ENCODE peak calls at places on chromosome 7, in four cellular contexts. X, H, B and M are unnamed samples.

GRCh38 chr7:55107946-55108345 is 89.1 kb downstream of the EGFR start:
- DNase-seq in X (peak), H (no peak), B (no peak), M (no peak)

GRCh38 chr7:105429746-105430612 is 41.3 kb upstream of the SRPK2 start:
- DNase-seq in X (peak), H (no peak), B (peak), M (peak)

GRCh38 chr7:98520356-98520932 is 96.6 kb upstream of the NPTX2 start:
- DNase-seq in X (no peak), H (no peak), B (no peak), M (no peak)

GRCh38 chr7:38975944-38976392 is 1.7 kb upstream of the POU6F2 start:
- DNase-seq in X (no peak), H (peak), B (peak), M (peak)

GRCh38 chr7:138499340-138499739 is 39.3 kb downstream of the TRIM24 start:
- DNase-seq in X (no peak), H (no peak), B (no peak), M (no peak)

GRCh38 chr7:1412322-1413261 is 46.7 kb downstream of the MICALL2 start:
- DNase-seq in X (peak), H (peak), B (peak), M (peak)

GRCh38 chr7:6271694-6272371 is 591 bp downstream of the CYTH3 start:
- DNase-seq in X (no peak), H (no peak), B (no peak), M (no peak)

GRCh38 chr7:47326220-47326619 is 255.7 kb downstream of the TNS3 start:
- DNase-seq in X (peak), H (no peak), B (no peak), M (peak)

GRCh38 chr7:17233643-17234397 is 64.6 kb upstream of the AHR start:
- DNase-seq in X (no peak), H (no peak), B (no peak), M (peak)

GRCh38 chr7:158705234-158705890 is 758 bp upstream of the NCAPG2 start:
- DNase-seq in X (no peak), H (no peak), B (no peak), M (peak)

GRCh38 chr7:22361320-22361719 is 4.4 kb upstream of the RAPGEF5 start:
- DNase-seq in X (no peak), H (no peak), B (no peak), M (no peak)

GRCh38 chr7:43479543-43479942 is 103.4 kb upstream of the STK17A start:
- DNase-seq in X (no peak), H (no peak), B (no peak), M (no peak)

GRCh38 chr7:2530076-2530967 is 10.7 kb downstream of the LFNG start:
- DNase-seq in X (no peak), H (no peak), B (no peak), M (no peak)

GRCh38 chr7:82803411-82803810 is 359.3 kb downstream of the PCLO start:
- DNase-seq in X (peak), H (no peak), B (no peak), M (no peak)

GRCh38 chr7:33792547-33793105 is 112.7 kb upstream of the BMPER start:
- DNase-seq in X (no peak), H (no peak), B (no peak), M (no peak)

GRCh38 chr7:30116771-30117170 is 18.0 kb upstream of the MTURN start:
- DNase-seq in X (no peak), H (no peak), B (no peak), M (peak)

GRCh38 chr7:152074673-152075072 is 49.2 kb downstream of the GALNT11 start:
- DNase-seq in X (no peak), H (no peak), B (peak), M (peak)

GRCh38 chr7:75945297-75946168 is 30.6 kb downstream of the POR start:
- DNase-seq in X (peak), H (no peak), B (no peak), M (no peak)

GRCh38 chr7:9102846-9103245 is 669.4 kb downstream of the NXPH1 start:
- DNase-seq in X (no peak), H (no peak), B (no peak), M (no peak)

GRCh38 chr7:9097565-9098060 is 664.2 kb downstream of the NXPH1 start:
- DNase-seq in X (no peak), H (no peak), B (no peak), M (no peak)

GRCh38 chr7:9100289-9100688 is 666.9 kb downstream of the NXPH1 start:
- DNase-seq in X (no peak), H (no peak), B (no peak), M (no peak)
- H3K56ac ChIP-seq in X (no peak), H (no peak), B (no peak), M (no peak)

DNA sequence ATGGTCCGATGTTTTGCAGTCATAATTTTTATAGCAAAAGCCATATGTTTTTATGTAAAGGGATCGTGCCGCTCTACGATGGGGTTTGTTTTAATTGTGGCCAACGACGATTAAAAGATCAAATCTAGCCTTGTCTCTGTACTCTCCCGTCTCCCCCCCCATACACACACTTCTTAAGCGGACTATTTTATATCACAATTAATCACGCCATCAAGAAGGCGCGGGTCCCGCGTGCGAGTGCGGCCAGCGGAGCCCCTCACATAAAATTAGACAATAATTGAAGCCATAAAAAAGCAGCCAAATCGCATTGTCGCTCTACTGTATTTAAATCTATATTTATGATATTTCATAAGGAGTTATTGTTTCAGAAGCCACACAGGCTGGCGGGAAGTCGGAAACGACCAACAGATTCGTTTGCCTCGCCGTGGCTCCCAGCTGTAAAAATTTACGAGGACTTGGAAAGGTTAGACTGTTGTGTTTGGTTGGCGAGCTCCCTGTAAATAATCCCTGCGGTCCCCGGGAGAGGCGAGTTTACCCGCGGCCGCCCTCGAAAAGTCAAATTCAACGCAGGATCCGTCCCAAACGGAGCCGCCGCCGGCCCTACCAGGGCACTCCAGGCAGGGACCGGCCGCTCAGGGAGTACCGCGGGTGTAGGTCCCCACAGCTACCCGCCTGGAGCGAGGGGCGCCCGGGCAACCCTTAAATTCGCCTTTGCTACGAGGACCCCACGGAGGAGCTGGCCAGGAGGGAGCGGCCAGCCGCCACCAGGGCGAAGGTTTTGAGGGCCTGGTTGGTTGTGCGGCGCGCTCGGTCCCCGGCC is 528 bp upstream of the HOXA9 start:
- DNase-seq in X (no peak), H (no peak), B (no peak), M (no peak)
- H3K27ac ChIP-seq in X (no peak), H (no peak), B (no peak), M (no peak)

GRCh38 chr7:45863715-45864114 is 9.2 kb downstream of the CCDC201 start:
- DNase-seq in X (no peak), H (no peak), B (peak), M (peak)
- H2BK5ac ChIP-seq in X (no peak), H (no peak), B (no peak), M (no peak)

GRCh38 chr7:147400926-147401325 is 1189.6 kb upstream of the C7orf33 start:
- DNase-seq in X (no peak), H (no peak), B (no peak), M (no peak)
- H3K56ac ChIP-seq in X (no peak), H (no peak), B (no peak), M (no peak)

GRCh38 chr7:92916751-92917369 is 80.5 kb upstream of the CDK6 start:
- DNase-seq in X (peak), H (no peak), B (peak), M (peak)
- H3K27ac ChIP-seq in X (no peak), H (peak), B (peak), M (peak)

GRCh38 chr7:150339369-150339768 is 2.1 kb downstream of the RARRES2 start:
- DNase-seq in X (no peak), H (no peak), B (no peak), M (no peak)

GRCh38 chr7:150340875-150341262 is 560 bp downstream of the RARRES2 start:
- DNase-seq in X (no peak), H (no peak), B (no peak), M (no peak)

GRCh38 chr7:150341263-150342118 is at the start of gene RARRES2:
- DNase-seq in X (no peak), H (no peak), B (peak), M (peak)

GRCh38 chr7:150342119-150342405 is 633 bp upstream of the RARRES2 start:
- DNase-seq in X (no peak), H (no peak), B (no peak), M (no peak)

DNA sequence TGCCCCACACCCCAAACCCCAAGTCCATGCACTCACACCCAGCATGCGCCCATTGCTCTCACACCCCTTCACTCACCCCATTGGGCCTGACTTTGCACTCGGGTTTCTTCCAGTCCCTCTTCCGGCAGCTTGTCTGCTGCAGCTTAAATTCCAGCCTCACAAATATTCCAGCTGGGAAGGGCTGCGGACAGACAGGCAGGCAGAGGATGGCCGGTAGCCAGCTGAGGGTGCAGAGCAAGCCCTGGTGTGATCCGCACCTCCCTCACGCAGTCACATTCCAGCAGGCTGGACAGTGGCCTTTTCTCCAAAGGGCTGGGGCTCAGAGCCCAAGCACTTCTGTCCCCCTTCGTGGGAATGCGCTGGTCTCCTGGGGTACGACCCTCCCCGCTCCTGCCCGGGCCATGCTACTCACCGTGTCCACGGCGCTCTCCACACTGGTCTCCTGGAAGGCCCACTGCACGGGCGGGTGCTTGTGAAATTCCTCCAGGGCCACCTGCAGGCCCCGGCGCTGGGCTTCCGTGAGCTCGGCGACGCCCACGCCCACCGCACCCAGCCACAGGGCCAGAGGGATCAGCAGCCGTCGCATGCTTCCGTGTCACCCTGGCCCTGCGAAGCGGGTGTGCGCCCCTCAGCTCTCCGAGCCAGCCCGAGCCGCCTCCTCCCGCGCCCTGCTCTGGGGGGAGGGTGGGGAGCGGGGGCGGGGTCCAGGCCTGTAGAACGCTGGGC is 1.2 kb downstream of the RARRES2 start:
- DNase-seq in X (peak), H (no peak), B (no peak), M (peak)
- H2BK5ac ChIP-seq in X (no peak), H (peak), B (no peak), M (no peak)

DNA sequence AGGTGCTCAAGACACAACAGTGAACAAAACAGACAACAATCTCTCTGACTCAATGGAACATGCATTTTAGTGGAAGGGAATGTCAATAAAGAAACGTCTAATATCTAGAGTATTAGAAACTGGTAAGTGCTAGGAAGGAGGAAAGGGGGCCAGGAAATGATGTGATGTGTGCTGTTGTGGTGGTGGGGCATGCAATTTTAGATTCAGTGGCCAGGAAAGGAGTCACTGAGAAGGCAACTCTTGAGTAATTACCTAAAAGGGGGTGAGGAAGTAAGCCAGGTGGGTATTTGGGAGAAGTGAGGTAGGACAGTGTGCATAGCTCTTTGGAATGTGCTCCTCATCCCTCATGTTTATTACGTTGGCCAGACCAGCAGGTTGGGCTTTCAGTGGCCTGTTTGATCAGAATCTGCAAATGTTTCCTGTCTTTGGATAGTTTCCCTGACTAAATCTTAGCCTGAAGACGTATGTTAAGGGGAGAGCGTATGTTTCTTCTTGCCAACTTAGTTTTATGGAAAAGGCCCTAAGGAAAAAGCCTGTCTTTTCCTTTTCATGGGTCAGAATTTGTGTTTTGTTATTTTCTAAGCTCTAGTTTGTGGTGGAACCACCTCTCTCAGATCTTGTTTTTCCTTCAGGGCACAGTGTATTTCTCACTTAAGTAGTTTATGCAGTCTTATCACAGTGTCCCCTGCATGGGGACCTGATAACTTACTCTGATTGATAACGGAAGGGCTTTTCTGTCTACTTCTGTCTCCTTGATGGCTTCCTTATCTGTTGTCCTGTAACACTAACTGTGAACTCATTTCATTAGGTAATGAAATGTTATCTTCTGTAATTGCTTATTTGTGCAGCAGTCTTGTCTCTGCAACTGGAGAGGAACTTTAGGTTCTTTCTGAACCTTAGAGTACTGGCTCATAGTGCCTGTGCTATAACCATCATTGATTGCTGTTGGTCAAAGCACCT is 203.7 kb downstream of the AUTS2 start:
- DNase-seq in X (no peak), H (no peak), B (no peak), M (peak)
- H3K56ac ChIP-seq in X (no peak), H (no peak), B (no peak), M (peak)